ENCODE peak calls at places on chromosomes 2 and 18, in eight cellular contexts. R is IMR-90, H is PC-3, K is psoas muscle, V is right lobe of liver, W is stomach, T is brain microvascular endothelial cell, L is mammary epithelial cell. A is an unnamed sample.

GRCh38 chr2:159118859-159119510 is 150.5 kb downstream of the TANC1 start:
- DNase-seq in R (no peak), H (no peak), K (no peak), V (no peak), W (no peak), T (no peak), L (no peak), A (no peak)

GRCh38 chr18:61556862-61557261 is 223.6 kb downstream of the CDH20 start:
- DNase-seq in R (no peak), H (no peak), K (no peak), V (no peak), W (no peak), T (no peak), L (no peak), A (no peak)

GRCh38 chr2:239948100-239948881 is 76.9 kb downstream of the NDUFA10 start:
- DNase-seq in R (no peak), H (no peak), K (no peak), V (peak; percentile 37), W (peak; percentile 15), T (no peak), L (no peak), A (no peak)

GRCh38 chr18:76491801-76492668 is 3.0 kb downstream of the ZNF516 start:
- DNase-seq in R (peak; percentile 27), H (peak; percentile 6), K (peak; percentile 52), V (peak; percentile 69), W (peak; percentile 43), T (peak; percentile 11), L (peak; percentile 56), A (peak; percentile 44)

GRCh38 chr2:101699939-101700442 is 2.5 kb downstream of the MAP4K4 start:
- DNase-seq in R (peak; percentile 27), H (peak; percentile 32), K (no peak), V (no peak), W (no peak), T (no peak), L (peak; percentile 43), A (peak; percentile 14)

GRCh38 chr2:58535182-58535581 is 294.1 kb upstream of the FANCL start:
- DNase-seq in R (no peak), H (no peak), K (no peak), V (no peak), W (no peak), T (no peak), L (no peak), A (no peak)

GRCh38 chr2:176079851-176080539 is 3.8 kb downstream of the EVX2 start:
- DNase-seq in R (peak; percentile 30), H (no peak), K (peak; percentile 45), V (no peak), W (no peak), T (no peak), L (no peak), A (peak; percentile 59)

GRCh38 chr18:48475635-48476549 is 62.9 kb upstream of the CTIF start:
- DNase-seq in R (peak; percentile 82), H (peak; percentile 63), K (no peak), V (no peak), W (peak; percentile 53), T (peak; percentile 81), L (peak; percentile 57), A (peak; percentile 55)

GRCh38 chr2:119734051-119734450 is 25.7 kb upstream of the PTPN4 start:
- DNase-seq in R (no peak), H (no peak), K (peak; percentile 33), V (no peak), W (no peak), T (no peak), L (no peak), A (no peak)

GRCh38 chr2:241567776-241568175 is 9.2 kb downstream of the BOK start:
- DNase-seq in R (no peak), H (no peak), K (no peak), V (peak; percentile 39), W (no peak), T (no peak), L (no peak), A (no peak)

DNA sequence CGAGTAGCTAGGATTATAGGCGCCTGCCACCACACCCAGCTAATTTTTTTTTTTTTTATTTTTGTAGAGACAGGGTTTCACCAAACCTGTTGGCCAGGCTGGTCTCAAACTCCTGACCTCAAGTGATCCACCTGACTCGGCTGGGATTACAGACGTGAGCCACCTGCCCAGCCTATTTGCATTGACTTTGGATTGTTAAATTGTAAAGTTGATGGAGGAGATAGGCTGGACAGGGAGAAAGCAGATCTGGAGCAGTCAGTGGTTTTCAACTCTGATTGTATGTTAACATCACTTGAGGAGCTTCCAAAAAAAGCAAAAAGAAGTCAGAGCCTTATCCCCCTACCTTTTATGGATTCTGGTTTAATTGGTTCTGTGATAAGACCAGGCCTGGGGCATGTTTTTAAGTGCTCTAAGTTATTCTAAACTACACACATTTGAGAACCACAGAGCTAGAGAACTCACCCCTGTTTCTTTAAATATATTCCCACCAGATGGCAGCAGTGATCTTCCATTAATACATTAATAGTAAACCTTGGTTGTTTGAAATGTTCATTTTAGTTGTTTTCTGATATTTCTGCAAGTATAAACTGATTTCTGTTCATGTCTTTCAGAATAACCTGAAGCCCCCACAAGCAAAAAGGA is 7.5 kb downstream of the C2orf49 start:
- DNase-seq in R (peak; percentile 61), H (peak; percentile 77), K (no peak), V (no peak), W (no peak), T (no peak), L (no peak), A (peak; percentile 24)
- TF ChIP-seq CTCF in R (peak; percentile 52), H (peak; percentile 75), K (peak; percentile 46), V (peak; percentile 40), W (no peak), T (peak; percentile 2), L (peak; percentile 33), A (peak; percentile 57)

GRCh38 chr2:28546242-28546641 is 50.4 kb downstream of the PLB1 start:
- DNase-seq in R (no peak), H (no peak), K (no peak), V (no peak), W (no peak), T (no peak), L (no peak), A (peak; percentile 28)

GRCh38 chr2:28544915-28545589 is 49.2 kb downstream of the PLB1 start:
- DNase-seq in R (peak; percentile 15), H (peak; percentile 24), K (no peak), V (no peak), W (peak; percentile 30), T (no peak), L (peak; percentile 53), A (no peak)

GRCh38 chr2:28544405-28544914 is 48.6 kb downstream of the PLB1 start:
- DNase-seq in R (no peak), H (no peak), K (no peak), V (no peak), W (no peak), T (peak; percentile 49), L (no peak), A (no peak)

GRCh38 chr2:28547223-28547860 is 51.5 kb downstream of the PLB1 start:
- DNase-seq in R (no peak), H (no peak), K (no peak), V (no peak), W (no peak), T (no peak), L (no peak), A (no peak)

DNA sequence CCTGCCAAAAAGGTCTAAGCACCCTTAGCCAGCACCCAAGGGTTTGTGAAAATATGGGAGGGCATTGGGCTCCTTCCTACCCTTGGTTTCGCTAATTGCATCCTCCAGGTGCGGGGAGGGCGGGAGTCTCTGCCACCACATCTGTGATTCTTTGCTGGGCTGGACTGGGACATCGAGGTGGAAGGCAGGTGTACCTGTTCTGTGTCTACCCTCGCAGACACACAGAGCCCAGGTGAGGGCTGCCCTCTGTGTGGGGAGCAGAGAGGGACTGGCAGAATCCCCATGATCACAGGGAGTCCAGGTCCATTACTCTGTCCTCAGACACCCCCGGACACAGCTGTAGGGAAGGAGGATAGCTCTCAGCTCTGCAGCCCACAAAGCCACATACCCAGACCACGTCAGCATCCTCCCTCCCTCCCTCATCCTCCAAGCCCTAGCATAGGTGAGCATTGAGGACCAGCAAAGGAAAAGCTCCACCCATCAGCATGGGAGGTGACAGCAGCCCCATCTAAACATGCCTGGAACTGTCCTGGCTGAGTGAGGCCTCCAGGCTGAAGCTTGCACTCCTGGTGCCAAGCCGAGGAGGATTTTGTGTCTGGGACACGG is 49.8 kb downstream of the PLB1 start:
- DNase-seq in R (no peak), H (no peak), K (no peak), V (no peak), W (no peak), T (no peak), L (peak; percentile 93), A (peak; percentile 84)
- H3K27ac ChIP-seq in R (no peak overlapping the region), H (no peak overlapping the region), K (no peak overlapping the region), V (no peak overlapping the region), W (no peak overlapping the region), T (no peak overlapping the region), L (peak overlapping the region; percentile 40), A (peak overlapping the region; percentile 84)

GRCh38 chr2:219457784-219458369 is 23.2 kb downstream of the SPEG start:
- DNase-seq in R (no peak), H (peak; percentile 58), K (no peak), V (no peak), W (no peak), T (no peak), L (peak; percentile 68), A (no peak)
- TF ChIP-seq CTCF in R (no peak), H (peak; percentile 41), K (no peak), V (no peak), W (no peak), T (no peak), L (no peak), A (no peak)

GRCh38 chr2:127143851-127144782 is 37.2 kb upstream of the BIN1 start:
- DNase-seq in R (peak; percentile 49), H (no peak), K (no peak), V (no peak), W (no peak), T (peak; percentile 59), L (peak; percentile 16), A (no peak)

GRCh38 chr2:127146071-127146725 is 39.2 kb upstream of the BIN1 start:
- DNase-seq in R (no peak), H (no peak), K (no peak), V (no peak), W (no peak), T (no peak), L (no peak), A (no peak)

GRCh38 chr2:127149384-127149783 is 42.4 kb upstream of the BIN1 start:
- DNase-seq in R (peak; percentile 96), H (peak; percentile 93), K (no peak), V (no peak), W (no peak), T (peak; percentile 74), L (peak; percentile 91), A (peak; percentile 82)

GRCh38 chr2:127145255-127145899 is 38.4 kb upstream of the BIN1 start:
- DNase-seq in R (peak; percentile 27), H (peak; percentile 37), K (peak; percentile 40), V (no peak), W (no peak), T (no peak), L (peak; percentile 19), A (no peak)

DNA sequence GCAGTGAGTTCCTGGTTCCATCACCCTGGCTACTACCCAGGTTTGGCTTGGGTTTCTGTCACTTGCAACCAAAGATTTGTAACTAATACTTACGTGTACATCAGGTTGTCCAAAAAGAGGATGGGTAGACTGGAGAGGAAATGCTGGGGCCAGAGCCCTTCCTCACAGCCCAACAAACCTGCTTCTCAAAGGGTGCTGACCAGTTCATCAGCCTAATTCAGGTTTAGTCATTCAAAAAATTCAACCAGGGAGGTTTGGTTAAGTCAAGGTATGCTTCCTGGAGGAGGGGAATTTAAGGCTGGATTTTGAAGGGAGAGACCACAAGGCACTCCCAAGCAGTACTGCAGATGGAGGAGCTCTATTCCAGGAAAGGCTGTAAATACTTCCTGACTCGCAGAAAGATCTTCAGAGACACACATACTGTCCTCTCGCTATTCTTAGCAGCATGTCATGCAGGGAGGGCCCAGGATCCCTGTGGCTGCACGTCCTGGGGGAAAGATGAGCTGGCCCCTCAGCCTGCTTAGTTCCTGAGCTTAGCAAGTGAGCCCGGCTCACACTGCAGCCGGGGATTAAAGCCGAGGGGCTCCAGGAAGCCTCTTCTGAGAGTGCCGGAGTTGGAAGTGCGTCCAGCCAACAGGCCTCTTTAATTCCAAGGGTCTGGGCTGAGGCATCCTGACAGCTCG is 40.0 kb upstream of the BIN1 start:
- DNase-seq in R (peak; percentile 44), H (no peak), K (peak; percentile 66), V (no peak), W (no peak), T (no peak), L (no peak), A (no peak)
- H3K27ac ChIP-seq in R (no peak overlapping the region), H (no peak overlapping the region), K (peak overlapping the region; percentile 96), V (no peak overlapping the region), W (no peak overlapping the region), T (peak overlapping the region; percentile 0), L (no peak overlapping the region), A (no peak overlapping the region)